ENCODE peak calls at places on chromosomes 1 and 21, in five cellular contexts. P, J, R, S and Z are unnamed samples.

GRCh38 chr1:56285554-56286402 is 293.6 kb downstream of the PLPP3 start:
- DNase-seq in R (no peak), S (no peak), P (no peak), J (no peak), Z (no peak)

GRCh38 chr21:15084668-15085067 is 19.9 kb upstream of the NRIP1 start:
- DNase-seq in S (peak), P (no peak), R (no peak), J (no peak), Z (no peak)

GRCh38 chr1:28180310-28181305 is 4.1 kb upstream of the PTAFR start:
- DNase-seq in P (no peak), S (no peak), J (no peak), R (no peak), Z (no peak)

GRCh38 chr21:29077651-29078090 is 4.2 kb upstream of the CCT8 start:
- DNase-seq in R (no peak), J (no peak), S (no peak), P (peak), Z (peak)

GRCh38 chr1:28553229-28553930 is 495 bp downstream of the TRNAU1AP start:
- DNase-seq in P (peak), S (no peak), R (no peak), J (no peak), Z (peak)

GRCh38 chr1:14623090-14623489 is 24.6 kb downstream of the KAZN start:
- DNase-seq in P (no peak), S (no peak), R (no peak), J (no peak), Z (no peak)

GRCh38 chr1:83769072-83769471 is 229.9 kb downstream of the TTLL7 start:
- DNase-seq in J (no peak), P (no peak), R (no peak), S (no peak), Z (no peak)

GRCh38 chr1:101366513-101367215 is 129.8 kb downstream of the S1PR1 start:
- DNase-seq in R (no peak), P (no peak), J (no peak), S (no peak), Z (no peak)

GRCh38 chr1:4728319-4729107 is 74.1 kb downstream of the AJAP1 start:
- DNase-seq in S (no peak), P (no peak), R (no peak), J (no peak), Z (no peak)

GRCh38 chr1:18693256-18694098 is 62.8 kb downstream of the PAX7 start:
- DNase-seq in R (peak), S (no peak), J (peak), P (no peak), Z (no peak)

GRCh38 chr21:44375686-44376320 is 22.4 kb downstream of the TRPM2 start:
- DNase-seq in J (no peak), R (no peak), P (no peak), S (no peak), Z (no peak)

GRCh38 chr1:45400049-45400448 is 59.8 kb upstream of the MUTYH start:
- DNase-seq in S (no peak), P (no peak), R (peak), J (no peak), Z (no peak)

GRCh38 chr1:54497338-54497737 is 50.7 kb upstream of the ACOT11 start:
- DNase-seq in J (no peak), R (no peak), S (no peak), P (no peak), Z (no peak)

GRCh38 chr1:184296466-184297243 is 90.2 kb upstream of the C1orf21 start:
- DNase-seq in J (peak), R (no peak), S (no peak), P (no peak), Z (peak)

GRCh38 chr1:214604543-214604942 is 1.5 kb downstream of the CENPF start:
- DNase-seq in R (no peak), P (no peak), S (peak), J (no peak), Z (no peak)

GRCh38 chr1:66336641-66336991 is 197.3 kb upstream of the SGIP1 start:
- DNase-seq in J (no peak), R (no peak), S (no peak), P (no peak), Z (peak)
- H3K4me3 ChIP-seq in J (no peak), R (no peak), S (no peak), P (peak), Z (peak)

DNA sequence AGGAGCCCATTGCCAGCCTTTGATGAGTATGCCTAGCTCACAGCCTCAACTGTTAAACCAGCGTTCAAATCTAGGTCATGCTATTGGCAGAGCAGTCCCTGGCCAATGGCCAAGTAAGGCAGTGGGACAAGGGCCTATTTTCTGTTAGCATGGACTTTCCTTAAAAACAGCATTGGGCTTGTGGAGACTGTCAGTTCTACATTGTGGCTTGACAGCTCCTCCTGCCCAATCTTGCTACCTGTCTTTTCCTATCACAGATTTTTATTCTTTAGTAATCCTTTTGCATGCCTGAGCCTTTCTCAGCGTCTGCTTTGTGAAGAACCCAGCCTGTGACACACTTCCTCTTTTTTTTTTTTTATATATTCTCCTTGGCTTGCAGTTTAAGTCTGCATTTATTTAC is 56.4 kb downstream of the DIP2A start:
- DNase-seq in P (no peak), R (no peak), S (no peak), J (no peak), Z (no peak)
- H3K4me3 ChIP-seq in P (no peak), R (no peak), S (no peak), J (no peak), Z (no peak)

GRCh38 chr1:243351347-243351746 is 95.5 kb downstream of the SDCCAG8 start:
- DNase-seq in J (no peak), R (no peak), S (no peak), P (no peak), Z (no peak)

GRCh38 chr1:243349128-243349527 is 93.3 kb downstream of the SDCCAG8 start:
- DNase-seq in S (no peak), J (no peak), P (no peak), R (no peak), Z (no peak)

GRCh38 chr1:243354511-243355153 is 98.8 kb downstream of the SDCCAG8 start:
- DNase-seq in P (no peak), J (no peak), R (no peak), S (no peak), Z (peak)
- H3K4me3 ChIP-seq in P (no peak), J (no peak), R (no peak), S (no peak), Z (no peak)

GRCh38 chr1:43550598-43551246 is 20.0 kb downstream of the PTPRF start:
- DNase-seq in P (no peak), S (no peak), J (no peak), R (no peak), Z (no peak)
- H3K4me3 ChIP-seq in P (no peak), S (no peak), J (no peak), R (peak), Z (no peak)